ENCODE peak calls at places on chromosomes 11 and 22, in four cellular contexts. M is Panc1, N is type B pancreatic cell, L is esophagus squamous epithelium. V is an unnamed sample.

GRCh38 chr11:31628111-31628510 is 118.5 kb downstream of the ELP4 start:
- DNase-seq in N (no peak), M (no peak), L (no peak), V (no peak)

GRCh38 chr11:110125632-110126031 is 32.4 kb downstream of the ZC3H12C start:
- DNase-seq in L (no peak), N (no peak), M (no peak), V (no peak)

GRCh38 chr11:61054927-61055562 is 47.2 kb upstream of the CD5 start:
- DNase-seq in L (no peak), M (no peak), N (no peak), V (no peak)

GRCh38 chr22:22520667-22521602 is 865 bp upstream of the ZNF280A start:
- DNase-seq in L (no peak), N (no peak), M (no peak), V (no peak)

GRCh38 chr22:50268655-50269113 is 1.5 kb downstream of the MAPK11 start:
- DNase-seq in L (no peak), M (no peak), N (no peak), V (no peak)

GRCh38 chr11:6357222-6357621 is 33.1 kb upstream of the SMPD1 start:
- DNase-seq in N (no peak), M (no peak), L (no peak), V (no peak)

GRCh38 chr22:49201046-49201970 is 626.4 kb downstream of the BRD1 start:
- DNase-seq in M (no peak), N (peak), L (no peak), V (no peak)

GRCh38 chr11:112269139-112269538 is 8.5 kb upstream of the PLET1 start:
- DNase-seq in L (no peak), N (no peak), M (no peak), V (no peak)

GRCh38 chr22:24095816-24096215 is 84.7 kb downstream of the CABIN1 start:
- DNase-seq in L (no peak), N (no peak), M (no peak), V (no peak)

GRCh38 chr22:28366856-28367255 is 312.8 kb downstream of the TTC28 start:
- DNase-seq in M (no peak), N (no peak), L (no peak), V (no peak)

GRCh38 chr11:57764972-57765371 is 3.4 kb downstream of the CTNND1 start:
- DNase-seq in M (no peak), N (no peak), L (no peak), V (no peak)

GRCh38 chr22:50434849-50435700 is 39.8 kb downstream of the SBF1 start:
- DNase-seq in M (no peak), N (no peak), L (no peak), V (no peak)

GRCh38 chr22:23781533-23781932 is 5.2 kb upstream of the SMARCB1 start:
- DNase-seq in M (no peak), L (no peak), N (no peak), V (no peak)

GRCh38 chr11:69044111-69045013 is 4.4 kb upstream of the TPCN2 start:
- DNase-seq in N (no peak), L (no peak), M (peak), V (no peak)

GRCh38 chr11:85977751-85978160 is 91.1 kb downstream of the PICALM start:
- DNase-seq in N (no peak), L (no peak), M (no peak), V (no peak)

GRCh38 chr11:112223125-112223524 is 3.1 kb upstream of the PTS start:
- DNase-seq in N (no peak), L (no peak), M (no peak), V (no peak)

GRCh38 chr11:64881476-64881875 is 3.1 kb upstream of the EHD1 start:
- DNase-seq in L (no peak), M (no peak), N (no peak), V (no peak)

GRCh38 chr11:97963528-97964331 is 1057.0 kb upstream of the CNTN5 start:
- DNase-seq in M (no peak), N (no peak), L (no peak), V (no peak)

GRCh38 chr11:120546312-120547205 is 35.0 kb downstream of the GRIK4 start:
- DNase-seq in L (no peak), N (no peak), M (no peak), V (no peak)

GRCh38 chr11:120548682-120549209 is 37.2 kb downstream of the GRIK4 start:
- DNase-seq in N (no peak), M (no peak), L (no peak), V (no peak)

GRCh38 chr11:120549346-120549745 is 37.8 kb downstream of the GRIK4 start:
- DNase-seq in M (no peak), N (no peak), L (no peak), V (no peak)

GRCh38 chr11:120547301-120547700 is 35.8 kb downstream of the GRIK4 start:
- DNase-seq in M (no peak), N (no peak), L (no peak), V (no peak)

GRCh38 chr11:120547871-120548681 is 36.5 kb downstream of the GRIK4 start:
- DNase-seq in N (no peak), L (no peak), M (no peak), V (no peak)
- TF ChIP-seq CTCF in N (no peak), L (no peak), M (no peak), V (no peak)

DNA sequence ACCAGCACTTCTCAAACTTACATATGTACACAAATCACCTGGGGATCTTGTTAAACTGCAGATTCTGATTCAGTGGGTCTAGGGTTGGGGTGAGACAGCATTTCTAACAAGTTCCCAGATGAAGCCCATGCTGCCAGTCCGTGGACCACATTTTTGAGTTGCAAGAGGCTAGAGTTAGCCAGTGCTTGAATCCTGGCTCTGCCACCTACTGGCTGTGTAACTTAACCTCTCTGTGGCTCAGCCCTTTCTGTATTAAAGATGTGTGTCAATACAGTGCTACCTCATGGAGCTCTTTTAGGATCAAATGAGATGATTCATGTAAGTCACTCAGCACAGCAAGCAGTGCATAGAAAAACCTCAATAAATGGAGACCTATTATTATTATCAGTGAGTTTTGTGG is 90.2 kb upstream of the ISX start:
- DNase-seq in N (no peak), L (no peak), M (no peak), V (no peak)
- TF ChIP-seq CTCF in N (peak), L (no peak), M (peak), V (no peak)

DNA sequence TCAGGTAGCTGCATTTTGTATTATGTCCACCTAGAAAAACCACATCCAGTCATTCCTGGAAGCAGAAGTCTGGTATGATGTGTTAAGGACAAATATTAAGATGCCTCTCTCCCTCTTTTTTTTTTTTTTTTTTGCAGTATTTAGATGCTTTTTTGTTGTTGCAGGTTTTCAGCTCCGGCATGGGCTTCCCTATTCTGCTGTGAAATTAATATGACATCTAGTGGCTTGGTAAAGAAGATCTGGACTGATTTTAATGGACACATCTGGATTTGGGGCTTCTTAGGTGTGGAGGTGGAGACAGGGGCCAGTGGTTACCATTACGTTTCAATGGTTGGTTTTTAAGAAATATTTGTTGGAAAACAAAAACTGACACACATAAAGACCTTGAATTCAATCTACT is 47.5 kb upstream of the RASSF10 start:
- DNase-seq in N (no peak), M (no peak), L (no peak), V (no peak)
- TF ChIP-seq CTCF in N (peak), M (peak), L (no peak), V (no peak)

GRCh38 chr11:4626207-4627105 is 10.8 kb upstream of the OR51D1 start:
- DNase-seq in L (no peak), M (peak), N (no peak), V (no peak)
- TF ChIP-seq CTCF in L (no peak), M (peak), N (peak), V (no peak)

GRCh38 chr22:32991353-32992115 is 66.6 kb downstream of the SYN3 start:
- DNase-seq in M (no peak), N (no peak), L (no peak), V (no peak)
- TF ChIP-seq CTCF in M (no peak), N (no peak), L (no peak), V (no peak)

DNA sequence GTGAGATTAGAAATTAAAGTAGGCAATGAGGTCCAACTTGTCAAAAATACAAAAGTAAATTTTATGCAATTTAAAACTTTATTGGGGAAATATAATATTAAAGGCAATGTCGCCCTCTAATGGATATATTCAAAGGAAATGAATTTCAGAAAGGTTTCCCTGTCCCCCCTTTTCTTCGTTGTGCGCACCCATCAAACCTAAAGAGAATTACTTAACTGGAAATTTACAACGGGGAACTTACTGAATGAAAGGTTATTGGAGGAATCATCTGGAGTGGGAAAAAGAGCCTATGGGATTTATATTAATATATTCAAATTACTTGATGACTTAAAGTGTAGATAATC is 1.7 kb upstream of the ABTB2 start:
- DNase-seq in L (no peak), M (no peak), N (no peak), V (no peak)
- TF ChIP-seq CTCF in L (peak), M (peak), N (peak), V (no peak)

GRCh38 chr11:48123934-48124755 is 92.5 kb upstream of the OR4B1 start:
- DNase-seq in L (no peak), M (no peak), N (no peak), V (no peak)

GRCh38 chr11:48123249-48123875 is 93.2 kb upstream of the OR4B1 start:
- DNase-seq in L (no peak), M (no peak), N (peak), V (no peak)

GRCh38 chr11:48124880-48125279 is 91.7 kb upstream of the OR4B1 start:
- DNase-seq in L (no peak), M (no peak), N (no peak), V (no peak)

GRCh38 chr11:48122656-48123055 is 94.0 kb upstream of the OR4B1 start:
- DNase-seq in M (no peak), L (no peak), N (no peak), V (no peak)

DNA sequence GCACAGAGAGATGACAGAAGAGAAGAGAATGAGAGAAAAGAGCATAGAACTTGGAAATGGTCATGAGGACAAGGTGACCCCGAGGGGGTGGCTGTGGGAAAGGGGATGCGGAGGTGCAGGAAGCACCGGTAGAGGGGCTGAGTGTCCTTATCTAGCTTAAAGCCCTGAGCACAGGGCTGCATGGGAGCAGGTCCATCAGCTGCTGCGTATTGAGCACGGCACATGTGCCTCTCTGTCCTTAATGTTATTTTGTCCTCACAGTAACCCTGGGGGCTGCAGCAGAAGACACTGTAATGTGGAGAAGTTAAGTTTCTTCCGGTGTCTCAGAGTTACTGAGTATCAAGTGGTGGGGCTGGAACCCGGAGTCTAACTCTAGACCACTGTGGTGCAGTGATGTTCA is 94.4 kb upstream of the OR4B1 start:
- DNase-seq in N (no peak), M (no peak), L (no peak), V (no peak)
- TF ChIP-seq CTCF in N (no peak), M (no peak), L (no peak), V (no peak)

GRCh38 chr11:10792385-10793068 is 16.2 kb downstream of the EIF4G2 start:
- DNase-seq in N (peak), M (no peak), L (peak), V (peak)
- TF ChIP-seq CTCF in N (peak), M (peak), L (peak), V (peak)

GRCh38 chr22:31449521-31449920 is 40.1 kb downstream of the EIF4ENIF1 start:
- DNase-seq in N (no peak), M (no peak), L (no peak), V (no peak)

GRCh38 chr22:31446767-31447166 is 42.9 kb downstream of the EIF4ENIF1 start:
- DNase-seq in L (no peak), N (no peak), M (no peak), V (no peak)

GRCh38 chr22:31448382-31448781 is 41.3 kb downstream of the EIF4ENIF1 start:
- DNase-seq in M (no peak), L (no peak), N (no peak), V (no peak)

GRCh38 chr22:31447337-31447736 is 42.3 kb downstream of the EIF4ENIF1 start:
- DNase-seq in L (no peak), M (no peak), N (no peak), V (no peak)

DNA sequence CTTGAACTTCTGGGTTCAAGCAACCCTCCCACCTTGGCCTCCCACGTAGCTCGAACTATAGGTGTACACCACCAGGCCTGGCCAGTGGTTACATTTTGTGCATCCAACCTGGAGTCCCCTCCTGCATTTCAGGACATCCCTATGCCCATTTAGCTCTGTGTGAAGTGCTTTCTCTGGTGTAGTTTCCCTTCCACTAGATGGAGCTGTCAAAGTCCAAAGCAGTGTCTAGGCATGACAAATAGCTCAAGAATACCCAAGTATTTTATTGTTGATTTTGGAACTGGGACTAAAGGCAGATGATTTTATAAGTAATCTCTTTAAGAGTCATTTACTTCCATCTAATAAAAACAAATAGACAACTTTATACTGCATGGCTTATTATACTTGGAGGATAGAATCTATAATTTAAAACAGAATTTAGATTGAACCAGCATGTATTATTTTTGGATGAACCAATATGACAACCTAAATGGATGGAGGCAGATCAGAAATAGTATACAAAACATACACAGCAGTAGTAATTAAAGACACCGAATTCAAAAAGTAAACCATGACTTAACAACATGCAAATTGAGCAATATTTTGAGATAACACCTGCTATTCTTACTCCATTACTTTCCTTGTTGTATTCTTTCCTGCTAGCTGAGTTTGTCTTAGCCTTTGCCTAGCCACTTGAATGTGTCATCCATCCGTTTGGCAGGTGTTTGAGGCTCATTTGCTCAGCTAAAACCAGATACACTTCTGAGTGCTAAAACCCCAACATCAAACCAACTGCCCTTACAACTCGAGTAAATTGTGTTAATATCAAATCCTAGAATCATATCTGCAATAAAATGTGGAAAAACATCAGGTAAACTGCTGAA is 37.7 kb downstream of the EIF4ENIF1 start:
- DNase-seq in M (peak), L (no peak), N (no peak), V (no peak)
- TF ChIP-seq CTCF in M (peak), L (no peak), N (peak), V (no peak)

GRCh38 chr11:45846974-45847907 is at the start of gene CRY2:
- DNase-seq in M (peak), L (peak), N (peak), V (peak)
- TF ChIP-seq CTCF in M (no peak), L (no peak), N (no peak), V (no peak)

V was measured in activated B cell treated with CpG ODN at 0.5 μM for 24 hours.